ENCODE peak calls at places on chromosomes 1 and 21, in eight cellular contexts. L is mammary epithelial cell, G is epithelial cell of esophagus, X is heart right ventricle, F is CD14-positive monocyte, K is tibial nerve, D is HFF-Myc, B is AG10803. E is an unnamed sample.

GRCh38 chr1:119275145-119275929 is 93.2 kb upstream of the HAO2 start:
- DNase-seq in L (peak), G (peak), X (no peak), F (no peak), K (peak), D (peak), B (peak), E (peak)

GRCh38 chr1:156623946-156624813 is 5.0 kb downstream of the HAPLN2 start:
- DNase-seq in L (peak), G (peak), X (peak), F (no peak), K (no peak), D (no peak), B (peak), E (peak)

GRCh38 chr1:211345719-211346118 is 19.1 kb downstream of the TRAF5 start:
- DNase-seq in L (no peak), G (no peak), X (no peak), F (no peak), K (no peak), D (no peak), B (no peak), E (no peak)

GRCh38 chr1:213122514-213122929 is 71.5 kb downstream of the RPS6KC1 start:
- DNase-seq in L (peak), G (peak), X (no peak), F (no peak), K (peak), D (peak), B (peak), E (peak)

GRCh38 chr1:4174291-4175200 is 274.5 kb upstream of the C1orf174 start:
- DNase-seq in L (no peak), G (no peak), X (no peak), F (no peak), K (no peak), D (no peak), B (no peak), E (no peak)

GRCh38 chr1:36576118-36576517 is 93.4 kb upstream of the CSF3R start:
- DNase-seq in L (peak), G (peak), X (peak), F (no peak), K (peak), D (peak), B (peak), E (peak)

GRCh38 chr1:170857955-170858354 is 77.4 kb upstream of the MROH9 start:
- DNase-seq in L (no peak), G (no peak), X (no peak), F (no peak), K (no peak), D (no peak), B (no peak), E (no peak)

GRCh38 chr1:30445449-30445848 is 277.9 kb downstream of the MATN1 start:
- DNase-seq in L (no peak), G (no peak), X (no peak), F (no peak), K (no peak), D (no peak), B (no peak), E (no peak)

GRCh38 chr1:212225871-212226302 is 59.3 kb upstream of the PPP2R5A start:
- DNase-seq in L (no peak), G (no peak), X (no peak), F (no peak), K (no peak), D (no peak), B (no peak), E (no peak)

GRCh38 chr1:169486281-169486904 is 649 bp upstream of the SLC19A2 start:
- DNase-seq in L (no peak), G (peak), X (no peak), F (no peak), K (no peak), D (no peak), B (peak), E (peak)

GRCh38 chr1:151972533-151973270 is 21.0 kb downstream of the S100A10 start:
- DNase-seq in L (peak), G (peak), X (no peak), F (peak), K (no peak), D (peak), B (peak), E (peak)

GRCh38 chr21:39221997-39222486 is 38.8 kb upstream of the PSMG1 start:
- DNase-seq in L (peak), G (no peak), X (no peak), F (no peak), K (no peak), D (no peak), B (no peak), E (peak)

GRCh38 chr1:117615474-117615873 is 9.6 kb downstream of the TENT5C start:
- DNase-seq in L (no peak), G (no peak), X (no peak), F (no peak), K (no peak), D (no peak), B (no peak), E (no peak)

GRCh38 chr1:229370601-229371021 is 27.8 kb upstream of the CCSAP start:
- DNase-seq in L (no peak), G (no peak), X (peak), F (no peak), K (no peak), D (no peak), B (no peak), E (no peak)

DNA sequence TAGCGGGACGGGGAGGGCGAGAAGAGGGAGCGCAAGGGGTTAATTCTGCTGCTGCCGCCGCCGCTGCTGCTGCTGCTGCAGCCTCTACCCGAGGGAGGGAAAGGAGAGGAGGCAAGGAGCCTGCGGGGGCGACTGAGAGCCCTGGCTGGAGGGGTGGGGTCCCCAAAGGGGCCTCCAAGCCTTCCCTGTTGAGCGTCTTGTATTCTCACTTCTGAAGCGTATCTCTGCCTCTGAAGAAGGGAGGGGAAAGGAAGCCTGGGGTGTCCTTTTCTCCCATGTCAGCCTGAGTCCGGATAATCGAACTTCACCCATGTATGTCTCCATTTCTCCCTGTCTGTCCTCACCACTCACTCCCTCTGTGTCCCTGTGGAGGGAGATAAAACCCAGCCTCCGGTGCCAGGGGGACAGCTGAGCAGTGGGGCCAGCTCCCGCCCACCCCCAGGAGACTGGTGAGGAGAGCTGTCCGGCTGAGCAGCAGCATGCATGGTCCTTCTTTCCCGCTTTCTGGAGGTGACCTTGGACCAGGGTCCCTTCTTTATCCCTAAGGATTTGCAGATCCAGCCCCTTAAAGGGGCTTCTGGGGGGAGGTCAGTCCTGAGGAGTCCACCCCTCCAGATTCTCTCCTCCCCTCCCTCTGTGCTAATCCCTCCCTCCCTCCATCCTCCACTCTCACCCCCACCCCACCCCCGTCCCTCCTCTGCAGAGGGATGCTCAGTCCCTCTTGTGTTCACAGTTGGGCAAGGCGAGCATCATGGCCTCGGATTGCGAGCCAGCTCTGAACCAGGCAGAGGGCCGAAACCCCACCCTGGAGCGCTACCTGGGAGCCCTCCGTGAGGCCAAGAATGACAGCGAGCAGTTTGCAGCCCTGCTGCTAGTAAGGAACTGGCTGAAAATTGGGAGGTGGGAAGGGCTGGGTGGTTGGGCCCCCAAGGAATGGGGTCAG is 1.0 kb downstream of the NCDN start:
- DNase-seq in L (no peak), G (no peak), X (no peak), F (no peak), K (no peak), D (no peak), B (no peak), E (no peak)
- TF ChIP-seq CTCF in L (no peak), G (no peak), X (no peak), F (no peak), K (no peak), D (no peak), B (no peak), E (no peak)

DNA sequence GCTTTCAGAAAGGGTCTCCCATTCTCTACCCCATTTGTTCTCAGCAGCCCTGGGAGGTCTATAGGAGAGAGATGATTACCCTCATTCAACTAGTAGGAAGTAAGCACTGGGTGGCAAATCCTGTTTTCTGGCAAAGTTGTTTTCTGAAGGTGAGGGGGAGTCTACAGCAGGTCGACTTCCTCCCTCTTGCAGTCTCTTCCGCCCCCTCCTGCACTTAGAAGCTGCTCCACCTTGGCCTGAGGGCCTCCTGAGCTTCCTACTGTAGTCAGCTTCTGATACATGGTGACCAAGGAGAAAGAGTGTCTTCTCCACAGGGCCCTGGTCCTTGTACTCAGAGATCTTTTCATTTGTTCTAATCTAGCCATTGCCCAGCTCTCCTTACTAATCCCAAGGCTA is 93.1 kb downstream of the RGL1 start:
- DNase-seq in L (no peak), G (no peak), X (no peak), F (no peak), K (no peak), D (no peak), B (no peak), E (no peak)
- TF ChIP-seq CTCF in L (no peak), G (no peak), X (no peak), F (no peak), K (no peak), D (no peak), B (no peak), E (no peak)

DNA sequence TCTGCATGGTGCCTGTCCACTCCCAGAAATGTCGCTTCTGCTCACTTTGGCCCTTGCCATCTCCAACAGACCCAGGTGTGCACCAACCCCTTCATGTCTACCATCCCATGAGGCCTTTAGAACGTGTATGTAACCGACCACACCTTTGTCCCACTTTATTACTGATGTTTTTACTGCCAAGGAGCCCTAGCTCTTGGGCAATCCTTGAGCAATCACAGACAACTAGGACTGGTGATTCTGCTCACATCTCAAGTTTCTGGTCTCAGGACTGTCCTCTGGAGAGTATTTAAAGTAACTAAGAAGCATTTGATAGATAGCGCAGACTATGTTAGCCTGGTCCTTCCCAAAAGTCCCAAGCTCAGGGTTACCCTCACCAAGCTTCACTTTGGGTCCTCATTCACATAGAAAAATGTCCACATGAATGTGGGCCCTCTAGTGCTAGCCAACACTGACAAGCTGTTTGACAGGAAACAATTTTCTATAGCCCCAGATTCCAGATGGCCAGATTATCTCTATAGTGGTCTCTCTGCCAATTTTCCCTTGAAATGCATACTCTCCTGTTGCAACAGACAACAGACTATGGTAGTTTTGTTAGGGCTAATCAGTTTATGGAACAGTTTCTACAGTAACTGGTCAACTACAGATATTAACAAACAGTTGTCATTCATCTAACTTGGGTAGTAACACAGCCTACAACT is 6.9 kb upstream of the TMEM81 start:
- DNase-seq in L (no peak), G (peak), X (no peak), F (no peak), K (no peak), D (no peak), B (peak), E (peak)
- TF ChIP-seq CTCF in L (no peak), G (no peak), X (no peak), F (no peak), K (no peak), D (no peak), B (no peak), E (no peak)

GRCh38 chr1:1291611-1292441 is 11.6 kb downstream of the SCNN1D start:
- DNase-seq in L (peak), G (peak), X (peak), F (no peak), K (peak), D (no peak), B (peak), E (peak)
- TF ChIP-seq CTCF in L (peak), G (peak), X (peak), F (peak), K (peak), D (peak), B (peak), E (peak)

GRCh38 chr1:5298376-5298775 is 644.0 kb downstream of the AJAP1 start:
- DNase-seq in L (no peak), G (no peak), X (no peak), F (no peak), K (no peak), D (no peak), B (no peak), E (no peak)

GRCh38 chr1:5297199-5297877 is 642.9 kb downstream of the AJAP1 start:
- DNase-seq in L (no peak), G (no peak), X (peak), F (no peak), K (peak), D (no peak), B (no peak), E (no peak)

GRCh38 chr1:5297878-5298239 is 643.5 kb downstream of the AJAP1 start:
- DNase-seq in L (no peak), G (no peak), X (no peak), F (no peak), K (no peak), D (no peak), B (no peak), E (no peak)

GRCh38 chr1:5296135-5296930 is 641.9 kb downstream of the AJAP1 start:
- DNase-seq in L (no peak), G (no peak), X (no peak), F (no peak), K (no peak), D (no peak), B (no peak), E (no peak)
- TF ChIP-seq CTCF in L (no peak), G (no peak), X (no peak), F (no peak), K (no peak), D (no peak), B (no peak), E (no peak)